ENCODE peak calls at places on chromosomes 4 and X, in six cellular contexts. One of them, this sample, is unnamed.

GRCh38 chrX:55119712-55120111 is 30.9 kb downstream of the PAGE2 start:
- DNase-seq in endothelial cell of umbilical vein: no peak
- DNase-seq in Peyer's patch: no peak
- DNase-seq in WTC11: no peak
- DNase-seq in endothelial cell: no peak
- DNase-seq in suprapubic skin: no peak
- DNase-seq in this sample: no peak

GRCh38 chr4:23039813-23040212 is 347.1 kb downstream of the GBA3 start:
- DNase-seq in endothelial cell of umbilical vein: no peak
- DNase-seq in Peyer's patch: no peak
- DNase-seq in WTC11: no peak
- DNase-seq in endothelial cell: no peak
- DNase-seq in suprapubic skin: no peak
- DNase-seq in this sample: no peak

GRCh38 chr4:126734465-126734864 is 898.3 kb upstream of the INTU start:
- DNase-seq in endothelial cell of umbilical vein: no peak
- DNase-seq in Peyer's patch: no peak
- DNase-seq in WTC11: no peak
- DNase-seq in endothelial cell: no peak
- DNase-seq in suprapubic skin: no peak
- DNase-seq in this sample: no peak

GRCh38 chr4:26088433-26088928 is 174.5 kb downstream of the SMIM20 start:
- DNase-seq in endothelial cell of umbilical vein: no peak
- DNase-seq in Peyer's patch: no peak
- DNase-seq in WTC11: no peak
- DNase-seq in endothelial cell: no peak
- DNase-seq in suprapubic skin: no peak
- DNase-seq in this sample: no peak

GRCh38 chr4:184548651-184549341 is 74.4 kb upstream of the IRF2 start:
- DNase-seq in endothelial cell of umbilical vein: no peak
- DNase-seq in Peyer's patch: peak; percentile 89
- DNase-seq in WTC11: peak; percentile 26
- DNase-seq in endothelial cell: peak; percentile 41
- DNase-seq in suprapubic skin: no peak
- DNase-seq in this sample: no peak

GRCh38 chr4:74331944-74332343 is 23.7 kb downstream of the EPGN start:
- DNase-seq in endothelial cell of umbilical vein: no peak
- DNase-seq in Peyer's patch: no peak
- DNase-seq in WTC11: no peak
- DNase-seq in endothelial cell: no peak
- DNase-seq in suprapubic skin: no peak
- DNase-seq in this sample: no peak

GRCh38 chr4:40403079-40403478 is 67.9 kb downstream of the CHRNA9 start:
- DNase-seq in endothelial cell of umbilical vein: no peak
- DNase-seq in Peyer's patch: no peak
- DNase-seq in WTC11: no peak
- DNase-seq in endothelial cell: no peak
- DNase-seq in suprapubic skin: no peak
- DNase-seq in this sample: no peak

GRCh38 chrX:78759081-78759480 is 11.6 kb downstream of the LPAR4 start:
- DNase-seq in endothelial cell of umbilical vein: no peak
- DNase-seq in Peyer's patch: no peak
- DNase-seq in WTC11: no peak
- DNase-seq in endothelial cell: no peak
- DNase-seq in suprapubic skin: no peak
- DNase-seq in this sample: no peak

GRCh38 chrX:1355800-1356148 is 19.2 kb downstream of the IL3RA start:
- DNase-seq in endothelial cell of umbilical vein: no peak
- DNase-seq in Peyer's patch: no peak
- DNase-seq in WTC11: peak; percentile 33
- DNase-seq in endothelial cell: no peak
- DNase-seq in suprapubic skin: no peak
- DNase-seq in this sample: no peak

GRCh38 chr4:113673450-113673849 is 88.1 kb downstream of the CAMK2D start:
- DNase-seq in endothelial cell of umbilical vein: no peak
- DNase-seq in Peyer's patch: no peak
- DNase-seq in WTC11: no peak
- DNase-seq in endothelial cell: no peak
- DNase-seq in suprapubic skin: no peak
- DNase-seq in this sample: no peak

GRCh38 chrX:70476934-70477733 is 32.5 kb downstream of the DLG3 start:
- DNase-seq in endothelial cell of umbilical vein: peak; percentile 55
- DNase-seq in Peyer's patch: peak; percentile 75
- DNase-seq in WTC11: peak; percentile 15
- DNase-seq in endothelial cell: peak; percentile 15
- DNase-seq in suprapubic skin: no peak
- DNase-seq in this sample: no peak

GRCh38 chr4:39526810-39527295 is 386 bp downstream of the UGDH start:
- DNase-seq in endothelial cell of umbilical vein: no peak
- DNase-seq in Peyer's patch: no peak
- DNase-seq in WTC11: no peak
- DNase-seq in endothelial cell: no peak
- DNase-seq in suprapubic skin: no peak
- DNase-seq in this sample: no peak

GRCh38 chr4:102757681-102758080 is 3.1 kb downstream of the MANBA start:
- DNase-seq in endothelial cell of umbilical vein: no peak
- DNase-seq in Peyer's patch: no peak
- DNase-seq in WTC11: no peak
- DNase-seq in endothelial cell: no peak
- DNase-seq in suprapubic skin: no peak
- DNase-seq in this sample: no peak

GRCh38 chr4:72909461-72909860 is 160.1 kb downstream of the COX18 start:
- DNase-seq in endothelial cell of umbilical vein: no peak
- DNase-seq in Peyer's patch: no peak
- DNase-seq in WTC11: peak; percentile 46
- DNase-seq in endothelial cell: peak; percentile 13
- DNase-seq in suprapubic skin: no peak
- DNase-seq in this sample: no peak

GRCh38 chrX:69158166-69159040 is 6.8 kb downstream of the PJA1 start:
- DNase-seq in endothelial cell of umbilical vein: peak; percentile 71
- DNase-seq in Peyer's patch: no peak
- DNase-seq in WTC11: peak; percentile 42
- DNase-seq in endothelial cell: peak; percentile 24
- DNase-seq in suprapubic skin: no peak
- DNase-seq in this sample: no peak

GRCh38 chr4:101556845-101557244 is 209.5 kb upstream of the PPP3CA start:
- DNase-seq in endothelial cell of umbilical vein: no peak
- DNase-seq in Peyer's patch: no peak
- DNase-seq in WTC11: no peak
- DNase-seq in endothelial cell: no peak
- DNase-seq in suprapubic skin: no peak
- DNase-seq in this sample: no peak

GRCh38 chr4:169005453-169006099 is 4.5 kb downstream of the CBR4 start:
- DNase-seq in endothelial cell of umbilical vein: no peak
- DNase-seq in Peyer's patch: no peak
- DNase-seq in WTC11: no peak
- DNase-seq in endothelial cell: no peak
- DNase-seq in suprapubic skin: no peak
- DNase-seq in this sample: no peak
- TF ChIP-seq CTCF in endothelial cell of umbilical vein: no peak
- TF ChIP-seq CTCF in Peyer's patch: peak; percentile 51
- TF ChIP-seq CTCF in WTC11: no peak
- TF ChIP-seq CTCF in endothelial cell: peak; percentile 23
- TF ChIP-seq CTCF in suprapubic skin: peak; percentile 16
- TF ChIP-seq CTCF in this sample: peak; percentile 82

GRCh38 chr4:175953960-175954521 is 111.6 kb upstream of the WDR17 start:
- DNase-seq in endothelial cell of umbilical vein: no peak
- DNase-seq in Peyer's patch: no peak
- DNase-seq in WTC11: no peak
- DNase-seq in endothelial cell: no peak
- DNase-seq in suprapubic skin: no peak
- DNase-seq in this sample: no peak
- TF ChIP-seq CTCF in endothelial cell of umbilical vein: no peak
- TF ChIP-seq CTCF in Peyer's patch: no peak
- TF ChIP-seq CTCF in WTC11: peak; percentile 37
- TF ChIP-seq CTCF in endothelial cell: no peak
- TF ChIP-seq CTCF in suprapubic skin: no peak
- TF ChIP-seq CTCF in this sample: peak; percentile 36

DNA sequence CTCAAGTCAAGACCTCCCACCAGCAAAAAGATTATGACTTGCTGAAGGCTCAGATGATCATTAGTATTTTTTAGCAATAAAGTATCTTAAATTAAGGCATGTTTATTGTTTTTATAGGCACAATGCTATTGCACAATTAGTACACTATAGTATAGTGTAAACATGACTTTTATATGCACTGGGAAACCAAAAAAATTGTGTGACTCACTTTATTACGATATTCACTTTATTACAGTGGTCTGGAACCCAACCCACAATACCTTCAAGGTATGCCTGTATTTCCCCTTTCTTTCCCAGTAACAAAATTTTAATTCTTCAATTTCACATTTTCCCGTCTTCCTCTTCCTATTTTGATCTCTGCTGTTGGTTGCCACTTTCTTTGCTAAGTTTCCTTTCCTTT is 37.7 kb downstream of the ZCCHC12 start:
- DNase-seq in endothelial cell of umbilical vein: no peak
- DNase-seq in Peyer's patch: no peak
- DNase-seq in WTC11: no peak
- DNase-seq in endothelial cell: no peak
- DNase-seq in suprapubic skin: no peak
- DNase-seq in this sample: no peak
- TF ChIP-seq CTCF in endothelial cell of umbilical vein: no peak
- TF ChIP-seq CTCF in Peyer's patch: no peak
- TF ChIP-seq CTCF in WTC11: no peak
- TF ChIP-seq CTCF in endothelial cell: no peak
- TF ChIP-seq CTCF in suprapubic skin: no peak
- TF ChIP-seq CTCF in this sample: no peak

DNA sequence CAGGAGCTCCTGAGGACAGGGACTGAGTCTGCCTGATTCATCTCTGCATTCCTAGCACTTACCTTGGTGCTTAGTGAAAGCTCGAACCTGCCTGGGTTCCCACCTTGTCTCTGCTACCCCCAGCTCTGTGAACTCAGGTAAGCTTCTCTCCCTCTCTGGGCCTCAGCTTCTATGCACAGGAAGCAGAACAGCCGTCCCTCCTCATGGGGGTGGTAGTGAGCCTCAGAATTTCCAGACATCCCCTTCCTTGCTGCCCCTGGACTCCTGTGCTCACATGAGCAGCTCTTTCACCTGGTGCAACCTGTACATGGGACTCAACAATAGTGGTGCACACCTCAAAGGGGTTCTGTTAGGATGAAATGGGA is 50.8 kb downstream of the HTRA3 start:
- DNase-seq in endothelial cell of umbilical vein: no peak
- DNase-seq in Peyer's patch: no peak
- DNase-seq in WTC11: peak; percentile 56
- DNase-seq in endothelial cell: no peak
- DNase-seq in suprapubic skin: no peak
- DNase-seq in this sample: no peak
- TF ChIP-seq CTCF in endothelial cell of umbilical vein: peak; percentile 16
- TF ChIP-seq CTCF in Peyer's patch: no peak
- TF ChIP-seq CTCF in WTC11: peak; percentile 30
- TF ChIP-seq CTCF in endothelial cell: no peak
- TF ChIP-seq CTCF in suprapubic skin: no peak
- TF ChIP-seq CTCF in this sample: peak; percentile 22

DNA sequence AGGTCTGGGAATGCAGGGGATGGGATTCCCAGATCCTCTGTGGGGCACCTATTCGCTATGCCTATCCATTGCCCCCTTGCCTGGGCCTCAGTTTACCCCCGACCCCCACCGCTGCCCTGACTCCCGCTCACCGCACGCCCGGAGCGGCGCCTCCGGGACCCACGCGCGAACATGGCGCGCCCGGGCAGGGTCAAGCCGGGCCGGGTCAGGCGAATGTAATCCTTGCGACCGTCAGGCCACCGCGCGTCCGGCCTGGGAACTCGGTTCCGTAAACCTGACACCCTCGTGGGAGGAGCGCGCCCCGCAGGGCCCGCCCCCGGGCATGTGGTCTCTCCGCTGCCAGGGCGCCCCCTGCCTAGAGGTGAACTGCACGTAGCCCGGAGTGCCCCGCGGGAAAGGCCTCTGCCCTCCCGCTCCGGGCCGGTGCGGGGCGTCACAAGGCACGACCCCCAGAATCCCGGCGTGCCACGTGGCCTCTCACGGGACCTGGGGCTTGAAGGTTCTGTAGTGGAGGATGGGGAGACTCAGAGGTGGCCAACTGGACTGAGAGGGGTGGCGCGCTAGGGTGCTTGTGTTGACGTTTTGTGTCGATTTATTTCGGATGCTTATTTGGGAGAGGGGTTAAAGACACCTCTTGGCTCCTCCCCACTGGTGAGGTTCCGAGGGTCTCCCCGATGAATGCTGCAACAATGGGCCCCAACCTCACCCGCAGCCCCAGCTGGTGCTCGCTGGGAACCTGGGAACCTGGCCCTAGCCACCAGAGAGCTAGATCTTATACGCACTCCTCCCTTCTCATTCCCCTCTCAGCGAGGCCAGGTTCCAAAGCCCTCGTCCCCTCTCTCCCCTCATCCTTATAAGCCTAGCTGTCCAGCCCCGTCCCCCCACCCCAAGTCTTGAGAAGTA is at the start of gene PRICKLE3:
- DNase-seq in endothelial cell of umbilical vein: peak; percentile 55
- DNase-seq in Peyer's patch: peak; percentile 86
- DNase-seq in WTC11: peak; percentile 82
- DNase-seq in endothelial cell: peak; percentile 76
- DNase-seq in suprapubic skin: peak; percentile 89
- DNase-seq in this sample: no peak
- TF ChIP-seq CTCF in endothelial cell of umbilical vein: peak; percentile 40
- TF ChIP-seq CTCF in Peyer's patch: peak; percentile 36
- TF ChIP-seq CTCF in WTC11: no peak
- TF ChIP-seq CTCF in endothelial cell: no peak
- TF ChIP-seq CTCF in suprapubic skin: no peak
- TF ChIP-seq CTCF in this sample: peak; percentile 67

GRCh38 chrX:39438603-39439602 is 637.6 kb downstream of the MID1IP1 start:
- DNase-seq in endothelial cell of umbilical vein: no peak
- DNase-seq in Peyer's patch: no peak
- DNase-seq in WTC11: peak; percentile 18
- DNase-seq in endothelial cell: peak; percentile 4
- DNase-seq in suprapubic skin: no peak
- DNase-seq in this sample: no peak
- TF ChIP-seq CTCF in endothelial cell of umbilical vein: no peak
- TF ChIP-seq CTCF in Peyer's patch: no peak
- TF ChIP-seq CTCF in WTC11: no peak
- TF ChIP-seq CTCF in endothelial cell: no peak
- TF ChIP-seq CTCF in suprapubic skin: no peak
- TF ChIP-seq CTCF in this sample: peak; percentile 55

This sample was measured in chondrocyte.